ENCODE peak calls at places on chromosome X, in nine cellular contexts. G is SW480; T is NCI-H1105; C is fibroblast of lung; K is mesothelial cell of epicardium; H is activated naive CD4-positive, alpha-beta T cell treated with anti-CD3 and anti-CD28 coated beads for 36 hours; D is NB4; M is CD4-positive, alpha-beta T cell; F is astrocyte. W is an unnamed sample.

GRCh38 chrX:129472116-129472515 is 51.2 kb downstream of the SMARCA1 start:
- DNase-seq in G (peak), T (no peak), C (peak), K (no peak), H (no peak), D (no peak), M (no peak), F (peak), W (no peak)

GRCh38 chrX:23820235-23820782 is 37.3 kb downstream of the SAT1 start:
- DNase-seq in G (peak), T (no peak), C (peak), K (no peak), H (no peak), D (no peak), M (no peak), F (peak), W (no peak)

GRCh38 chrX:85109235-85109634 is 105.6 kb downstream of the APOOL start:
- DNase-seq in G (peak), T (no peak), C (no peak), K (no peak), H (peak), D (peak), M (no peak), F (no peak), W (no peak)

GRCh38 chrX:151974336-151975227 is at the start of gene GABRE:
- DNase-seq in G (peak), T (no peak), C (peak), K (peak), H (peak), D (no peak), M (no peak), F (no peak), W (peak)

GRCh38 chrX:103656623-103657022 is 27.8 kb downstream of the TCEAL1 start:
- DNase-seq in G (peak), T (no peak), C (peak), K (no peak), H (no peak), D (no peak), M (no peak), F (peak), W (peak)

GRCh38 chrX:45134303-45134702 is 66.4 kb downstream of the DIPK2B start:
- DNase-seq in G (no peak), T (no peak), C (peak), K (no peak), H (no peak), D (no peak), M (no peak), F (no peak), W (no peak)

GRCh38 chrX:74511704-74512103 is 90.4 kb downstream of the SLC16A2 start:
- DNase-seq in G (no peak), T (no peak), C (no peak), K (no peak), H (no peak), D (no peak), M (no peak), F (no peak), W (no peak)

GRCh38 chrX:39063702-39064101 is 262.4 kb downstream of the MID1IP1 start:
- DNase-seq in G (no peak), T (no peak), C (no peak), K (no peak), H (no peak), D (no peak), M (no peak), F (no peak), W (no peak)

GRCh38 chrX:14865201-14865600 is 7.7 kb downstream of the FANCB start:
- DNase-seq in G (no peak), T (no peak), C (peak), K (no peak), H (no peak), D (no peak), M (no peak), F (peak), W (peak)

GRCh38 chrX:13652256-13653021 is 502 bp upstream of the TCEANC start:
- DNase-seq in G (peak), T (no peak), C (peak), K (no peak), H (no peak), D (peak), M (no peak), F (peak), W (peak)